ENCODE peak calls at places on chromosome 4, in four cellular contexts. L, W, D and F are unnamed samples.

GRCh38 chr4:161894014-161894413 is 269.8 kb downstream of the FSTL5 start:
- DNase-seq in D (no peak), W (no peak), L (no peak), F (no peak)

GRCh38 chr4:138182838-138183426 is 59.2 kb downstream of the SLC7A11 start:
- DNase-seq in W (peak; percentile 7), D (no peak), L (peak; percentile 15), F (no peak)

GRCh38 chr4:87370071-87370470 is 20.9 kb downstream of the HSD17B11 start:
- DNase-seq in W (no peak), L (no peak), D (no peak), F (no peak)

GRCh38 chr4:176579233-176579632 is 213.5 kb downstream of the VEGFC start:
- DNase-seq in L (no peak), D (no peak), W (no peak), F (no peak)

GRCh38 chr4:88757776-88758175 is 60.1 kb upstream of the NAP1L5 start:
- DNase-seq in W (no peak), L (no peak), D (no peak), F (no peak)

GRCh38 chr4:158015241-158015640 is 157.6 kb downstream of the GASK1B start:
- DNase-seq in L (no peak), D (no peak), W (no peak), F (no peak)

GRCh38 chr4:20612313-20612712 is 87.9 kb upstream of the PACRGL start:
- DNase-seq in W (no peak), D (no peak), L (no peak), F (no peak)

GRCh38 chr4:109795059-109795458 is 6.7 kb downstream of the CFI start:
- DNase-seq in L (no peak), W (no peak), D (no peak), F (no peak)

GRCh38 chr4:109389367-109390118 is 44.1 kb upstream of the SEC24B start:
- DNase-seq in D (no peak), L (no peak), W (peak; percentile 31), F (no peak)

GRCh38 chr4:181674315-181674714 is 568.9 kb upstream of the TENM3 start:
- DNase-seq in L (no peak), W (no peak), D (no peak), F (no peak)

GRCh38 chr4:95361696-95361965 is 187.1 kb downstream of the UNC5C start:
- DNase-seq in W (no peak), D (no peak), L (no peak), F (no peak)

GRCh38 chr4:95363579-95363965 is 185.2 kb downstream of the UNC5C start:
- DNase-seq in L (no peak), W (no peak), D (no peak), F (no peak)

GRCh38 chr4:95363966-95364365 is 184.8 kb downstream of the UNC5C start:
- DNase-seq in D (no peak), W (no peak), L (no peak), F (no peak)

GRCh38 chr4:95362066-95362465 is 186.7 kb downstream of the UNC5C start:
- DNase-seq in W (no peak), L (no peak), D (no peak), F (no peak)

GRCh38 chr4:95362906-95363578 is 185.7 kb downstream of the UNC5C start:
- DNase-seq in L (no peak), D (no peak), W (peak; percentile 18), F (no peak)
- TF ChIP-seq CTCF in L (no peak), D (no peak), W (peak; percentile 24), F (no peak)

GRCh38 chr4:121228851-121229250 is 64.7 kb upstream of the TNIP3 start:
- DNase-seq in D (no peak), L (no peak), W (no peak), F (no peak)

GRCh38 chr4:121221608-121222007 is 57.5 kb upstream of the TNIP3 start:
- DNase-seq in L (no peak), D (no peak), W (no peak), F (no peak)

GRCh38 chr4:121226362-121226761 is 62.2 kb upstream of the TNIP3 start:
- DNase-seq in L (no peak), D (no peak), W (no peak), F (no peak)

GRCh38 chr4:121229993-121230392 is 65.9 kb upstream of the TNIP3 start:
- DNase-seq in W (no peak), L (no peak), D (no peak), F (no peak)

DNA sequence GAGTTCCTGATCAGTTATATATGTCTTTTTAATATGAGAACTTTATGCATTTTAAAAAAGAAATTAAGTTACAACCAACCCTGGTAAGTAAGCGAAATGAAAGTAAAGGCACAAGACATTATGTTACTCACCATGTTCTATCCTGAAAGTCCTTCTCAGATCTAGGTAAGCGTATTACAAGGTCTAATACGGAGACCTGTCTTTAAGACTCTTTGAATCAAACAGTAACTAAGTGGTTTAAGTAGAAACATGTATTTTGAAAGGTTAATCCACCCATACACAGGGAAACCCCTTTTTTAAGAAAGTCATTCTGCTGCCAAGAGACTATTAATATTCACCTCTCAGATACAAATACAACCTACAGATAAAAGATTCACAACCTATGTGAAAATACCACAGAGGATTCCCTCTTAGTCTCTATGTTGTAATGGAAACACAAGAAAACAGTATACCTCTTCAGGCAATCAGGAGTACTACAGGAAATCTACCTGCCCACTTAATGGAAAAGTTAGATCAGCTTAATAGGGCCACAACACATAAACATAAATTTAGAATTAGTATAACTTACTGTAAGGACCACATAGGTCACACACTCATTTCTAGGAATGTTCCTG is 63.2 kb upstream of the TNIP3 start:
- DNase-seq in D (no peak), W (no peak), L (peak; percentile 23), F (no peak)
- TF ChIP-seq CTCF in D (peak; percentile 5), W (no peak), L (no peak), F (no peak)

GRCh38 chr4:7254736-7255487 is 62.6 kb downstream of the SORCS2 start:
- DNase-seq in D (no peak), W (no peak), L (peak; percentile 77), F (no peak)
- TF ChIP-seq CTCF in D (no peak), W (no peak), L (no peak), F (no peak)

GRCh38 chr4:150779707-150780106 is 197.8 kb downstream of the MAB21L2 start:
- DNase-seq in L (no peak), W (no peak), D (no peak), F (no peak)
- TF ChIP-seq CTCF in L (no peak), W (no peak), D (no peak), F (no peak)

DNA sequence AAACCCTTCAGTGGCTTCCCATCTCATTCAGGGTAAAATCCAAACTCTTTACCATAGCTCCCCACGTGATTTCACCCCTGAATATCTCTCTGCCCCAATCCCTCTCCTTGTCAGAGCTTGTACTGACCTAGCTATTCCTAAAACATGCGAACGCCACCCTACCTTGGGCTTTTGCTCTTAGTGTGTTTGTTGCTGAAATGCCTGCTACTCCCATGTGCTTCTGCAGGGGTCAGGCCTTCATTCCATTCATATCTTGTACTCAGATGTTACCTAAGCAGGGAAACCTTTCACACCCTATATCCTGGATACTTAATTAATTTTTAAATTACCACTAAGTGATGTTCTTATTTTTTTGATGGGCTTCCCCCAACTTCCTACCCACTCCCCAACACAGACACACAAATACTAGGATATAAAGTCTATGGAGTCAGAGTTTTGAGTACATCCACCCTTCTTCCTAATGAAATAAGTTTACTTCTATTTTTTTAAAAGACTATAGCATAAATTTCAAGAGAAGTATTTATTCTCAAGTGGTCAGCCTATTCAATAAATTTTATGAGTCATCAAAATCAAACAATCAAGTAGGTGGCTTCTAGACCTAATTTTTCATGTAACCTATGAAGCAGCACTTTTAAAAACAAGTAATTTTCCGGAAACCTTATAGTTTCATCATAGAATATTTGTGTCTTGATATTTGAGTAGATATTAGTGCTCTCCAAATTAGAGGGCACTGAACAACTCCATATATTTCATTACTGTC is 189.4 kb downstream of the RAPGEF2 start:
- DNase-seq in D (no peak), W (no peak), L (no peak), F (no peak)
- TF ChIP-seq CTCF in D (no peak), W (no peak), L (no peak), F (no peak)

GRCh38 chr4:153232768-153233167 is 28.5 kb downstream of the TRIM2 start:
- DNase-seq in D (no peak), L (no peak), W (peak; percentile 26), F (no peak)
- TF ChIP-seq CTCF in D (no peak), L (no peak), W (peak; percentile 7), F (no peak)

GRCh38 chr4:171648926-171649325 is 164.3 kb upstream of the GALNTL6 start:
- DNase-seq in W (no peak), D (no peak), L (no peak), F (no peak)

GRCh38 chr4:171646984-171647383 is 166.2 kb upstream of the GALNTL6 start:
- DNase-seq in W (no peak), D (no peak), L (no peak), F (no peak)

GRCh38 chr4:171651071-171651470 is 162.1 kb upstream of the GALNTL6 start:
- DNase-seq in W (no peak), D (no peak), L (no peak), F (no peak)

GRCh38 chr4:171644430-171645057 is 168.7 kb upstream of the GALNTL6 start:
- DNase-seq in W (no peak), L (peak; percentile 27), D (no peak), F (no peak)

DNA sequence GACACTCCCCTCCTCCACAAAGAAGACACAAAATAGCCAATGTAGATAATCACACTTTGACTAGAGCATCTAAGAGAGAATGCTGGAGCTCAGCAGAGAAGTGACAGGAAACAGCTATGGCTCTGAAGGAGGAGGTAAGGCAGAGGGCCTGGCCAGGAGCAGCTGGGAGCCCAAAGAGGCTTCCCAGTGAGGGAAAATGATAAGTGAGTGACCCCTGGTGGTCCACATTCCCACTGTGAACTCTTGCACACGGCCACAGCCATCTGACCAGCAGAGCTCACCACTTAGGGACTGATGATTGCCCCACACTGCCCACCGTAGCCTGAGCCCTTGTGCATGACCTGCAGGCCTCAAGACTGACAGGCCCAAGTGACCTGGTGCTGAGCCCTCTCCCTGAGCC is 162.7 kb upstream of the GALNTL6 start:
- DNase-seq in D (no peak), W (peak; percentile 27), L (peak; percentile 26), F (no peak)
- TF ChIP-seq CTCF in D (no peak), W (peak; percentile 31), L (peak; percentile 16), F (no peak)

DNA sequence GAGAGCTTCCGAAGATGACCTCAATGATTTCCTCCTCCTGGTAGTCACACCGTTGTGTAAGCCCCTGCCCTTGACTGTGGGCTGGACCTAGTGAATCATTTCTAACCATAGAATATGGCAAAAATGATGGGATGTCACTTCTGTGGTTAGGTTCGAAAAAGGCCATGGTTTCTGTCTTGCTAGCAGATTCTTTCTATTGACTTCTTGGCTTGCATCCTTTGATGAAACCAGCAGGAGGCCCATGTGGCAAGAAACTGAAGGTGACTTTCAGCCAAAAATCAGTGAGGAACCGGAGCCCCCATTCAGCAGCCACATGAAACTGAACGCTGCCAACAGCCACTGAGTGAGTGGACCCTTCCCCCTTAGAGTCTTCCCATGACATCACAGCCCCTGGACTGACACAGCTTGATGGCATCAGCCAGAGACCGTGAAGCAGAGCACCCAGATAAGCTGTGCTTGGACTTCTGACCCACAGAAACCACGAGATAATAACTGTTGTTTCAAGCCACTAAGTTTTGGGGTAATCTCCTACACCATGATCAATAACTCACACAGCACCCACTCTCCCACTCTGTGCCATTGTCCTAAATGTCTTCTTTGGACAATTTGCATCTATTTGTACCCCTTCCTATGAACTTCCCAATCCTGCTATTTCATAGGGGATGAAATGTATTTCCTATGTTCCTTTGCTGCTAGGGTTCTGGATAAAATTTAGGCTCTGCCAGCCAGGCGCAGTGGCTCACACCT is 148.0 kb upstream of the STX18 start:
- DNase-seq in D (no peak), L (peak; percentile 62), W (no peak), F (no peak)
- TF ChIP-seq CTCF in D (no peak), L (no peak), W (no peak), F (no peak)

GRCh38 chr4:25667931-25668557 is 12.4 kb downstream of the SLC34A2 start:
- DNase-seq in D (no peak), L (no peak), W (no peak), F (no peak)
- TF ChIP-seq CTCF in D (no peak), L (no peak), W (no peak), F (no peak)